ENCODE peak calls at places on chromosome 22, in five cellular contexts. One of them, this sample, is unnamed.

GRCh38 chr22:42397332-42398246 is 34.6 kb downstream of the NFAM1 start:
- DNase-seq in A549: no peak
- DNase-seq in OCI-LY7: peak
- DNase-seq in GM23338: no peak
- DNase-seq in IMR-90: no peak
- DNase-seq in this sample: no peak

GRCh38 chr22:42627981-42628380 is 12.4 kb downstream of the ATP5MGL start:
- DNase-seq in OCI-LY7: no peak
- DNase-seq in A549: no peak
- DNase-seq in IMR-90: no peak
- DNase-seq in GM23338: no peak
- DNase-seq in this sample: no peak

GRCh38 chr22:41106122-41106968 is 14.0 kb downstream of the EP300 start:
- DNase-seq in GM23338: no peak
- DNase-seq in IMR-90: peak
- DNase-seq in OCI-LY7: no peak
- DNase-seq in A549: no peak
- DNase-seq in this sample: peak

GRCh38 chr22:20239063-20239950 is 28.8 kb downstream of the RTN4R start:
- DNase-seq in GM23338: no peak
- DNase-seq in OCI-LY7: no peak
- DNase-seq in IMR-90: peak
- DNase-seq in A549: no peak
- DNase-seq in this sample: no peak

GRCh38 chr22:40857309-40857851 is 432 bp downstream of the XPNPEP3 start:
- DNase-seq in OCI-LY7: no peak
- DNase-seq in GM23338: no peak
- DNase-seq in IMR-90: no peak
- DNase-seq in A549: no peak
- DNase-seq in this sample: peak

GRCh38 chr22:42296381-42296853 is 26.0 kb upstream of the TCF20 start:
- DNase-seq in GM23338: peak
- DNase-seq in IMR-90: no peak
- DNase-seq in OCI-LY7: peak
- DNase-seq in A549: no peak
- DNase-seq in this sample: no peak

GRCh38 chr22:49789289-49790141 is 38.2 kb downstream of the BRD1 start:
- DNase-seq in A549: no peak
- DNase-seq in OCI-LY7: no peak
- DNase-seq in GM23338: no peak
- DNase-seq in IMR-90: peak
- DNase-seq in this sample: no peak

GRCh38 chr22:50399751-50400331 is 56.7 kb downstream of the PPP6R2 start:
- DNase-seq in GM23338: peak
- DNase-seq in OCI-LY7: peak
- DNase-seq in IMR-90: no peak
- DNase-seq in A549: peak
- DNase-seq in this sample: no peak

GRCh38 chr22:42947211-42947990 is 67.5 kb downstream of the PACSIN2 start:
- DNase-seq in A549: peak
- DNase-seq in OCI-LY7: no peak
- DNase-seq in IMR-90: peak
- DNase-seq in GM23338: no peak
- DNase-seq in this sample: peak

GRCh38 chr22:37077802-37078448 is 26.4 kb downstream of the KCTD17 start:
- DNase-seq in OCI-LY7: peak
- DNase-seq in IMR-90: peak
- DNase-seq in A549: peak
- DNase-seq in GM23338: peak
- DNase-seq in this sample: peak

GRCh38 chr22:32354360-32355351 is 3.0 kb upstream of the RFPL3 start:
- DNase-seq in IMR-90: peak
- DNase-seq in GM23338: peak
- DNase-seq in A549: no peak
- DNase-seq in OCI-LY7: peak
- DNase-seq in this sample: peak

GRCh38 chr22:20186871-20187546 is 36.2 kb upstream of the CCDC188 start:
- DNase-seq in IMR-90: no peak
- DNase-seq in GM23338: no peak
- DNase-seq in A549: no peak
- DNase-seq in OCI-LY7: no peak
- DNase-seq in this sample: no peak

GRCh38 chr22:32830473-32830872 is 29.0 kb downstream of the TIMP3 start:
- DNase-seq in OCI-LY7: no peak
- DNase-seq in IMR-90: no peak
- DNase-seq in GM23338: peak
- DNase-seq in A549: no peak
- DNase-seq in this sample: no peak

GRCh38 chr22:44685384-44686056 is 16.5 kb upstream of the PRR5 start:
- DNase-seq in IMR-90: peak
- DNase-seq in OCI-LY7: peak
- DNase-seq in A549: peak
- DNase-seq in GM23338: peak
- DNase-seq in this sample: peak

GRCh38 chr22:17084554-17085276 is at the start of gene IL17RA:
- DNase-seq in A549: peak
- DNase-seq in IMR-90: peak
- DNase-seq in OCI-LY7: peak
- DNase-seq in GM23338: peak
- DNase-seq in this sample: peak

GRCh38 chr22:42905702-42906183 is 48.7 kb upstream of the ARFGAP3 start:
- DNase-seq in OCI-LY7: no peak
- DNase-seq in GM23338: no peak
- DNase-seq in A549: no peak
- DNase-seq in IMR-90: no peak
- DNase-seq in this sample: peak

GRCh38 chr22:20117656-20118571 is 888 bp upstream of the TRMT2A start:
- DNase-seq in OCI-LY7: peak
- DNase-seq in A549: no peak
- DNase-seq in IMR-90: peak
- DNase-seq in GM23338: peak
- DNase-seq in this sample: no peak

GRCh38 chr22:17924735-17925727 is 99.3 kb downstream of the MICAL3 start:
- DNase-seq in IMR-90: no peak
- DNase-seq in A549: no peak
- DNase-seq in GM23338: no peak
- DNase-seq in OCI-LY7: no peak
- DNase-seq in this sample: peak

GRCh38 chr22:46089426-46090041 is 60.8 kb upstream of the PPARA start:
- DNase-seq in GM23338: no peak
- DNase-seq in OCI-LY7: no peak
- DNase-seq in A549: no peak
- DNase-seq in IMR-90: no peak
- DNase-seq in this sample: peak
- H3K4me2 ChIP-seq in GM23338: no peak
- H3K4me2 ChIP-seq in OCI-LY7: no peak
- H3K4me2 ChIP-seq in A549: peak
- H3K4me2 ChIP-seq in IMR-90: no peak
- H3K4me2 ChIP-seq in this sample: peak

GRCh38 chr22:27641049-27641790 is 160.3 kb downstream of the MN1 start:
- DNase-seq in OCI-LY7: no peak
- DNase-seq in IMR-90: peak
- DNase-seq in A549: no peak
- DNase-seq in GM23338: no peak
- DNase-seq in this sample: peak
- TF ChIP-seq CTCF in OCI-LY7: no peak
- TF ChIP-seq CTCF in IMR-90: no peak
- TF ChIP-seq CTCF in A549: no peak
- TF ChIP-seq CTCF in GM23338: no peak
- TF ChIP-seq CTCF in this sample: no peak

DNA sequence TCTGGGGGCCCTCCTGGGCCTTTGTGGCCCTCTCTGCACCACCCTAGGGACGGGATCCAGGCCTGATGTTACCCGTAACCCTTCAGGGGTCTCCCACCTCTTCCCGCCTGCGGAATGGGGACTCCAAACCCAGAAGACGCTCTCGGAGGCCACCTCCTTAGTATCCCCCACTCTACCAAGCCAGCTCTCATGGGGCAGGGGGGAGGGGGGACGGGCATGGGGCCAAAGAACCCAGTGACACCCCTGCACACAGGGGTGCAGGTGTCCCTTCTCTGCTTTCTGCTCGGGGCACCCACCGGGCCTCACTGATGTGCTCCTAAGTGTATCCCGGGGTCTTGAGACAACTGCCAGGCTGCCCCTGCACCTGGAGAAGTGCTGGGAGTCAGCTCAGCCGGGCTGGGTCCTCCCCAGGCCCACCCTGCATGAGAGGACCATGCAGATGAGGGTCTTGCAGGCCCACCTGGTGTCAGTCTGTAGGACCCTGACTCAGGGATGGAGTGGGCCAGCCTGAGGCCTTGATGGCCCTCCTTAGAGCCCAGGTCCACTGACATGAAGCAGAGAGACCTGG is 176.9 kb downstream of the IGLL1 start:
- DNase-seq in A549: no peak
- DNase-seq in OCI-LY7: no peak
- DNase-seq in IMR-90: no peak
- DNase-seq in GM23338: no peak
- DNase-seq in this sample: no peak
- H3K4me2 ChIP-seq in A549: peak
- H3K4me2 ChIP-seq in OCI-LY7: peak
- H3K4me2 ChIP-seq in IMR-90: no peak
- H3K4me2 ChIP-seq in GM23338: peak
- H3K4me2 ChIP-seq in this sample: peak

GRCh38 chr22:47409501-47410275 is 647.2 kb downstream of the TBC1D22A start:
- DNase-seq in A549: no peak
- DNase-seq in OCI-LY7: no peak
- DNase-seq in GM23338: no peak
- DNase-seq in IMR-90: no peak
- DNase-seq in this sample: no peak
- TF ChIP-seq CTCF in A549: no peak
- TF ChIP-seq CTCF in OCI-LY7: no peak
- TF ChIP-seq CTCF in GM23338: no peak
- TF ChIP-seq CTCF in IMR-90: no peak
- TF ChIP-seq CTCF in this sample: no peak

DNA sequence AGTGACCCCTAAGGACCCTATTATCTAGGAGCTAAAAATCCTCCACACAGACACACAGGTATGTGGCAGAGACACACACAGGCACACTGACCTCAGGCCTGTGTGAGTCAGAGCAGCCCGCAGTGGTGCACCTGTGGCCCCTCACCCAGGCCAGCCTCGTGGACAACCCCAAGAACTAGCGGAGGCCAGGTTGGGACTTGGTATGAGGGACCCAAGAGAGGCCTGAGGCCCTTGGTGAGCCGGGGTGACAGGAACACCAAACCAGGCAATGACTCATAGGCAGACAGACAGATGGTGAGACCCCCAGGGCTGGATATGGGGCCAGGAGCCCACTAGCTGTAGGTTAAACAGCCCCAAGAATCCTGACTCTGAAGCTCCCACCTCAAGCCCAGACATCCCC is 6.0 kb downstream of the CASTOR1 start:
- DNase-seq in GM23338: no peak
- DNase-seq in OCI-LY7: no peak
- DNase-seq in A549: no peak
- DNase-seq in IMR-90: no peak
- DNase-seq in this sample: no peak
- H3K4me2 ChIP-seq in GM23338: no peak
- H3K4me2 ChIP-seq in OCI-LY7: no peak
- H3K4me2 ChIP-seq in A549: no peak
- H3K4me2 ChIP-seq in IMR-90: no peak
- H3K4me2 ChIP-seq in this sample: no peak

GRCh38 chr22:26812731-26813130 is 155.3 kb downstream of the MIAT start:
- DNase-seq in IMR-90: no peak
- DNase-seq in GM23338: no peak
- DNase-seq in OCI-LY7: no peak
- DNase-seq in A549: no peak
- DNase-seq in this sample: peak

GRCh38 chr22:26822300-26822699 is 164.9 kb downstream of the MIAT start:
- DNase-seq in A549: no peak
- DNase-seq in IMR-90: no peak
- DNase-seq in OCI-LY7: no peak
- DNase-seq in GM23338: no peak
- DNase-seq in this sample: no peak

GRCh38 chr22:26821854-26822253 is 164.5 kb downstream of the MIAT start:
- DNase-seq in A549: no peak
- DNase-seq in OCI-LY7: no peak
- DNase-seq in IMR-90: no peak
- DNase-seq in GM23338: no peak
- DNase-seq in this sample: no peak

GRCh38 chr22:26817926-26818325 is 160.5 kb downstream of the MIAT start:
- DNase-seq in OCI-LY7: no peak
- DNase-seq in GM23338: no peak
- DNase-seq in IMR-90: no peak
- DNase-seq in A549: no peak
- DNase-seq in this sample: no peak
- TF ChIP-seq CTCF in OCI-LY7: no peak
- TF ChIP-seq CTCF in GM23338: no peak
- TF ChIP-seq CTCF in IMR-90: no peak
- TF ChIP-seq CTCF in A549: no peak
- TF ChIP-seq CTCF in this sample: no peak

DNA sequence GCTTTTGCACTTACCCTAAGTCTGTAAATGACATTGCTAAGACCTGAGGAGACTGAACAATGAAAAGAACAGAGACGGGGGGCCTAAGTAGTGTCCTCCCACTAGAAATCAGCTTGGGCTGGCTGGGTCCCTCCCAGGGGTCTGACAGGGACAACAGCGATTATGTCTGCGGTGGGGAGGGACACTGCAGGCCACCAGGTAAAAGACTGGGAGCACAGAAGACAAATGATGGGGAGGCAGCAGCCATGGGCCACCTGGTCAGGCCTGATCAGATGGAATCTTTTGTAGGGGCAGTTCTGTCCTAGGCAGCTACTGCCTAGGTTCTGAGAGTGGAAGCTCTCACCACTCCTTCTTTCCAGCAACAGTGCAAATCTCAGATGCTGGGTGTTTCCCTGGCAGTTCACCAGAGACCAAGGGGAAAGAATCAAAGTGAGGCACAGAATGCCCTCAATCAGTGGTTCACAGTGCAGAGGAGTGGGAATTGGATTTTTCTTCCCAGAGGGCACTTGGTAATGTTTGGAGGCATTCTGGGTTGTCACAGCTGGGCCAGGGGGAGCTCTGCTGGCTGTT is 59.1 kb upstream of the GNAZ start:
- DNase-seq in A549: no peak
- DNase-seq in IMR-90: no peak
- DNase-seq in OCI-LY7: no peak
- DNase-seq in GM23338: no peak
- DNase-seq in this sample: no peak
- H3K4me2 ChIP-seq in A549: no peak
- H3K4me2 ChIP-seq in IMR-90: no peak
- H3K4me2 ChIP-seq in OCI-LY7: no peak
- H3K4me2 ChIP-seq in GM23338: no peak
- H3K4me2 ChIP-seq in this sample: no peak

DNA sequence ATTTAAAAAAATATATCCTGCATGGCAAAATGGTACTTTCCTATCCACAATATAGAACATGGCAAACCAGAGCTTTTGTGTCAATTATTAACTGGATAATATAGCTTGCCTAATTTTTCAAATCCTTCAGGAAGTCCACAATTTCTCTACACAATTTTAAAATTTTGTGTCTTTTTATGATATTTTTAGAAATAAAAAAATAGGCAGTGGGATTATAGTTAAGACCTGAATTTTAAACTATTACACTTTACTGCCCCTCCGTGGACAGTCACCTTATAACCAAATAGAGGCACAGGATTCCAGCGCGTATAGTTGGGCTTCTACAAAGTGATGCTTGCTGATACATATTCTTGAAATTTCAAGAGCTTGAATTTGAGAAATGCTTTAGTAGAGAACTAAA is 2.1 kb upstream of the DMC1 start:
- DNase-seq in A549: peak
- DNase-seq in GM23338: peak
- DNase-seq in OCI-LY7: peak
- DNase-seq in IMR-90: peak
- DNase-seq in this sample: peak
- TF ChIP-seq CTCF in A549: peak
- TF ChIP-seq CTCF in GM23338: peak
- TF ChIP-seq CTCF in OCI-LY7: peak
- TF ChIP-seq CTCF in IMR-90: peak
- TF ChIP-seq CTCF in this sample: peak

This sample was measured in mammary epithelial cell.